ENCODE peak calls at places on chromosome 2, in six cellular contexts. One of them, this sample, is unnamed.

GRCh38 chr2:57516740-57517340 is 529.8 kb upstream of the VRK2 start:
- DNase-seq in transverse colon: no peak
- DNase-seq in astrocyte: peak; percentile 29
- DNase-seq in breast epithelium: no peak
- DNase-seq in BE2C: no peak
- DNase-seq in neural progenitor cell: peak; percentile 38
- DNase-seq in this sample: no peak

GRCh38 chr2:445896-446295 is 158.0 kb upstream of the ALKAL2 start:
- DNase-seq in transverse colon: no peak
- DNase-seq in astrocyte: no peak
- DNase-seq in neural progenitor cell: no peak
- DNase-seq in breast epithelium: no peak
- DNase-seq in BE2C: no peak
- DNase-seq in this sample: no peak

GRCh38 chr2:31051213-31052185 is 86.7 kb downstream of the GALNT14 start:
- DNase-seq in astrocyte: no peak
- DNase-seq in BE2C: no peak
- DNase-seq in transverse colon: no peak
- DNase-seq in neural progenitor cell: no peak
- DNase-seq in breast epithelium: no peak
- DNase-seq in this sample: no peak

GRCh38 chr2:186201371-186201770 is 284.7 kb upstream of the ZC3H15 start:
- DNase-seq in astrocyte: no peak
- DNase-seq in transverse colon: no peak
- DNase-seq in BE2C: no peak
- DNase-seq in breast epithelium: no peak
- DNase-seq in neural progenitor cell: peak; percentile 15
- DNase-seq in this sample: no peak

GRCh38 chr2:26977012-26977411 is 6.6 kb downstream of the MAPRE3 start:
- DNase-seq in transverse colon: no peak
- DNase-seq in neural progenitor cell: no peak
- DNase-seq in breast epithelium: no peak
- DNase-seq in astrocyte: no peak
- DNase-seq in BE2C: no peak
- DNase-seq in this sample: no peak

GRCh38 chr2:3495956-3496355 is 23.4 kb downstream of the ADI1 start:
- DNase-seq in BE2C: no peak
- DNase-seq in breast epithelium: no peak
- DNase-seq in neural progenitor cell: no peak
- DNase-seq in transverse colon: no peak
- DNase-seq in astrocyte: no peak
- DNase-seq in this sample: no peak

GRCh38 chr2:223501604-223502003 is 100.6 kb downstream of the SCG2 start:
- DNase-seq in BE2C: no peak
- DNase-seq in breast epithelium: no peak
- DNase-seq in astrocyte: no peak
- DNase-seq in neural progenitor cell: no peak
- DNase-seq in transverse colon: no peak
- DNase-seq in this sample: no peak

GRCh38 chr2:121707920-121708361 is 28.7 kb downstream of the NIFK start:
- DNase-seq in breast epithelium: no peak
- DNase-seq in astrocyte: peak; percentile 44
- DNase-seq in transverse colon: peak; percentile 66
- DNase-seq in neural progenitor cell: no peak
- DNase-seq in BE2C: no peak
- DNase-seq in this sample: no peak

GRCh38 chr2:121596221-121597080 is 52.8 kb downstream of the CLASP1 start:
- DNase-seq in transverse colon: peak; percentile 11
- DNase-seq in BE2C: peak; percentile 22
- DNase-seq in astrocyte: peak; percentile 26
- DNase-seq in neural progenitor cell: peak; percentile 52
- DNase-seq in breast epithelium: no peak
- DNase-seq in this sample: peak; percentile 32

GRCh38 chr2:25561136-25561850 is 112.1 kb downstream of the DTNB start:
- DNase-seq in breast epithelium: no peak
- DNase-seq in BE2C: no peak
- DNase-seq in neural progenitor cell: no peak
- DNase-seq in astrocyte: no peak
- DNase-seq in transverse colon: no peak
- DNase-seq in this sample: no peak

GRCh38 chr2:207505728-207506127 is 24.0 kb upstream of the CREB1 start:
- DNase-seq in breast epithelium: no peak
- DNase-seq in BE2C: no peak
- DNase-seq in transverse colon: no peak
- DNase-seq in astrocyte: peak; percentile 94
- DNase-seq in neural progenitor cell: no peak
- DNase-seq in this sample: no peak

GRCh38 chr2:12057436-12058166 is 311.2 kb downstream of the LPIN1 start:
- DNase-seq in BE2C: no peak
- DNase-seq in transverse colon: peak; percentile 41
- DNase-seq in neural progenitor cell: no peak
- DNase-seq in breast epithelium: no peak
- DNase-seq in astrocyte: peak; percentile 45
- DNase-seq in this sample: no peak

GRCh38 chr2:189648846-189649529 is 12.3 kb upstream of the ASNSD1 start:
- DNase-seq in breast epithelium: no peak
- DNase-seq in neural progenitor cell: no peak
- DNase-seq in BE2C: no peak
- DNase-seq in transverse colon: no peak
- DNase-seq in astrocyte: peak; percentile 52
- DNase-seq in this sample: no peak

GRCh38 chr2:65452150-65452895 is 19.9 kb upstream of the SPRED2 start:
- DNase-seq in BE2C: no peak
- DNase-seq in breast epithelium: no peak
- DNase-seq in transverse colon: no peak
- DNase-seq in astrocyte: no peak
- DNase-seq in neural progenitor cell: no peak
- DNase-seq in this sample: no peak

GRCh38 chr2:86313341-86313740 is 24.1 kb downstream of the REEP1 start:
- DNase-seq in BE2C: no peak
- DNase-seq in neural progenitor cell: no peak
- DNase-seq in astrocyte: no peak
- DNase-seq in transverse colon: no peak
- DNase-seq in breast epithelium: no peak
- DNase-seq in this sample: no peak

GRCh38 chr2:128309341-128310093 is 9.2 kb downstream of the HS6ST1 start:
- DNase-seq in breast epithelium: no peak
- DNase-seq in neural progenitor cell: peak; percentile 88
- DNase-seq in BE2C: peak; percentile 3
- DNase-seq in astrocyte: peak; percentile 18
- DNase-seq in transverse colon: peak; percentile 53
- DNase-seq in this sample: no peak

GRCh38 chr2:220641137-220641536 is 931.0 kb downstream of the EPHA4 start:
- DNase-seq in transverse colon: no peak
- DNase-seq in breast epithelium: no peak
- DNase-seq in neural progenitor cell: no peak
- DNase-seq in BE2C: no peak
- DNase-seq in astrocyte: no peak
- DNase-seq in this sample: no peak

GRCh38 chr2:240913810-240914644 is 7.9 kb downstream of the CROCC2 start:
- DNase-seq in neural progenitor cell: peak; percentile 82
- DNase-seq in breast epithelium: peak; percentile 48
- DNase-seq in transverse colon: peak; percentile 54
- DNase-seq in BE2C: peak; percentile 84
- DNase-seq in astrocyte: peak; percentile 66
- DNase-seq in this sample: peak; percentile 46

GRCh38 chr2:152513681-152514080 is 178.7 kb downstream of the FMNL2 start:
- DNase-seq in neural progenitor cell: no peak
- DNase-seq in breast epithelium: no peak
- DNase-seq in BE2C: peak; percentile 48
- DNase-seq in astrocyte: peak; percentile 71
- DNase-seq in transverse colon: no peak
- DNase-seq in this sample: no peak

DNA sequence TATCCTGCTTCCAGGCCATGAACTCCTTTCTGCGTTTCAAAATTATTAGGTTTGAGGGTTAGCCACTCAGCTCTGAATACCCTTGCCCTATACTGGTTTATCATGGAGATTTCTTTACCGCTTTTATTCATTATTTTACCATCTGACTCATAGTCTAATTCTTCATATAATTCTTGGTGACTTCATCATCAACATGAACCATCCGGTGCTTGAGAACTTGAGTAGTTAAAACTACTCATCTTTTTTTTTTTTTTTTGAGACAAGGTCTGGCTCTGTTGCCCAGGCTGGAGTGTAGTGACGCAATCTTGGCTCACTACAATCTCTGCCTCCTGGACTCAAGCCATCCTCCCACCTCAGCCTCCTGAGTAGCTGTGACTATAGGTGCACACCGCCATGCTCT is 94.2 kb upstream of the LHCGR start:
- DNase-seq in astrocyte: peak; percentile 92
- DNase-seq in BE2C: no peak
- DNase-seq in transverse colon: no peak
- DNase-seq in breast epithelium: no peak
- DNase-seq in neural progenitor cell: no peak
- DNase-seq in this sample: no peak
- H3K4me1 ChIP-seq in astrocyte: peaks cover 18% of the 10 kb centered on the region
- H3K4me1 ChIP-seq in BE2C: no peaks in the 10 kb centered on the region
- H3K4me1 ChIP-seq in transverse colon: no peaks in the 10 kb centered on the region
- H3K4me1 ChIP-seq in breast epithelium: no peaks in the 10 kb centered on the region
- H3K4me1 ChIP-seq in neural progenitor cell: no peaks in the 10 kb centered on the region
- H3K4me1 ChIP-seq in this sample: no peaks in the 10 kb centered on the region

GRCh38 chr2:101512993-101513392 is 38.1 kb upstream of the RFX8 start:
- DNase-seq in transverse colon: no peak
- DNase-seq in BE2C: no peak
- DNase-seq in breast epithelium: no peak
- DNase-seq in neural progenitor cell: no peak
- DNase-seq in astrocyte: no peak
- DNase-seq in this sample: no peak

GRCh38 chr2:101508636-101509035 is 33.7 kb upstream of the RFX8 start:
- DNase-seq in BE2C: no peak
- DNase-seq in breast epithelium: no peak
- DNase-seq in neural progenitor cell: no peak
- DNase-seq in transverse colon: no peak
- DNase-seq in astrocyte: no peak
- DNase-seq in this sample: no peak

GRCh38 chr2:101515512-101515911 is 40.6 kb upstream of the RFX8 start:
- DNase-seq in astrocyte: peak; percentile 83
- DNase-seq in transverse colon: no peak
- DNase-seq in BE2C: no peak
- DNase-seq in neural progenitor cell: no peak
- DNase-seq in breast epithelium: no peak
- DNase-seq in this sample: no peak

GRCh38 chr2:101509498-101510274 is 34.8 kb upstream of the RFX8 start:
- DNase-seq in transverse colon: no peak
- DNase-seq in BE2C: no peak
- DNase-seq in astrocyte: no peak
- DNase-seq in breast epithelium: peak; percentile 24
- DNase-seq in neural progenitor cell: no peak
- DNase-seq in this sample: no peak
- H3K4me1 ChIP-seq in transverse colon: no peaks in the 10 kb centered on the region
- H3K4me1 ChIP-seq in BE2C: no peaks in the 10 kb centered on the region
- H3K4me1 ChIP-seq in astrocyte: peaks cover under 1% of the 10 kb centered on the region
- H3K4me1 ChIP-seq in breast epithelium: no peaks in the 10 kb centered on the region
- H3K4me1 ChIP-seq in neural progenitor cell: no peaks in the 10 kb centered on the region
- H3K4me1 ChIP-seq in this sample: no peaks in the 10 kb centered on the region

GRCh38 chr2:108620656-108621055 is 86.4 kb downstream of the LIMS1 start:
- DNase-seq in transverse colon: no peak
- DNase-seq in breast epithelium: no peak
- DNase-seq in neural progenitor cell: no peak
- DNase-seq in astrocyte: no peak
- DNase-seq in BE2C: no peak
- DNase-seq in this sample: no peak
- H3K4me1 ChIP-seq in transverse colon: peaks cover 22% of the 10 kb centered on the region
- H3K4me1 ChIP-seq in breast epithelium: peaks cover 16% of the 10 kb centered on the region
- H3K4me1 ChIP-seq in neural progenitor cell: peaks cover 30% of the 10 kb centered on the region
- H3K4me1 ChIP-seq in astrocyte: peaks cover 29% of the 10 kb centered on the region
- H3K4me1 ChIP-seq in BE2C: peaks cover under 1% of the 10 kb centered on the region
- H3K4me1 ChIP-seq in this sample: peaks cover 9% of the 10 kb centered on the region

DNA sequence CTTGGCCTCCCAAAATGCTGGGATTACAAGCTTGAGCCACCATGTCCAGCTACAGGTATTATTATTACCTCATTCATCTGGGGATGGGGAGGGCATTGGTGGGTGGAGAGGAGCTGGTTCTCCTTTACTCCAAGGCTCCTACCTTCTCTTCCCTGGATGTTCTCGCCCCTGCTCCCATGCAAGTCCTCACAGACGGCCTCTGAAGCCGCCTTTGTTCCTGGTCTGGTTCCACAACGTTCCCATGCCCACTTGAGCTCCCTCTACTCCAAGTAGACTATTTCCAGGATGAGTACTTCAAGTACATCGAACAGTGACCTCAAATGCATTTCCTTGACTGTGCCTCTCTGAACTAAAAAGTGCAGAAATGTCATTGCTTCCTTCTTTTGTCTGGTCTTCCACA is 3.2 kb upstream of the SLC20A1 start:
- DNase-seq in neural progenitor cell: no peak
- DNase-seq in BE2C: no peak
- DNase-seq in astrocyte: no peak
- DNase-seq in transverse colon: no peak
- DNase-seq in breast epithelium: no peak
- DNase-seq in this sample: no peak
- H3K4me1 ChIP-seq in neural progenitor cell: peaks cover 15% of the 10 kb centered on the region
- H3K4me1 ChIP-seq in BE2C: peaks cover 4% of the 10 kb centered on the region
- H3K4me1 ChIP-seq in astrocyte: peaks cover 50% of the 10 kb centered on the region
- H3K4me1 ChIP-seq in transverse colon: peaks cover 26% of the 10 kb centered on the region
- H3K4me1 ChIP-seq in breast epithelium: no peaks in the 10 kb centered on the region
- H3K4me1 ChIP-seq in this sample: peaks cover 4% of the 10 kb centered on the region

GRCh38 chr2:160209457-160209856 is 9.4 kb upstream of the ITGB6 start:
- DNase-seq in neural progenitor cell: no peak
- DNase-seq in breast epithelium: no peak
- DNase-seq in transverse colon: no peak
- DNase-seq in astrocyte: peak; percentile 97
- DNase-seq in BE2C: no peak
- DNase-seq in this sample: no peak

GRCh38 chr2:160210599-160211138 is 10.6 kb upstream of the ITGB6 start:
- DNase-seq in astrocyte: no peak
- DNase-seq in breast epithelium: peak; percentile 45
- DNase-seq in BE2C: peak; percentile 72
- DNase-seq in neural progenitor cell: peak; percentile 80
- DNase-seq in transverse colon: peak; percentile 87
- DNase-seq in this sample: peak; percentile 37

GRCh38 chr2:160214461-160215055 is 14.5 kb upstream of the ITGB6 start:
- DNase-seq in breast epithelium: peak; percentile 61
- DNase-seq in astrocyte: peak; percentile 95
- DNase-seq in BE2C: no peak
- DNase-seq in neural progenitor cell: no peak
- DNase-seq in transverse colon: no peak
- DNase-seq in this sample: peak; percentile 16

GRCh38 chr2:160208662-160209229 is 8.7 kb upstream of the ITGB6 start:
- DNase-seq in BE2C: no peak
- DNase-seq in neural progenitor cell: peak; percentile 84
- DNase-seq in breast epithelium: no peak
- DNase-seq in transverse colon: no peak
- DNase-seq in astrocyte: no peak
- DNase-seq in this sample: no peak

GRCh38 chr2:160213511-160213910 is 13.4 kb upstream of the ITGB6 start:
- DNase-seq in neural progenitor cell: no peak
- DNase-seq in transverse colon: no peak
- DNase-seq in breast epithelium: no peak
- DNase-seq in astrocyte: no peak
- DNase-seq in BE2C: no peak
- DNase-seq in this sample: no peak
- H3K4me1 ChIP-seq in neural progenitor cell: peaks cover under 1% of the 10 kb centered on the region
- H3K4me1 ChIP-seq in transverse colon: peaks cover 11% of the 10 kb centered on the region
- H3K4me1 ChIP-seq in breast epithelium: peaks cover 4% of the 10 kb centered on the region
- H3K4me1 ChIP-seq in astrocyte: peaks cover 37% of the 10 kb centered on the region
- H3K4me1 ChIP-seq in BE2C: no peaks in the 10 kb centered on the region
- H3K4me1 ChIP-seq in this sample: no peaks in the 10 kb centered on the region